ENCODE peak calls at places on chromosomes 16 and 17, in six cellular contexts. One of them, this sample, is unnamed.

GRCh38 chr17:61770752-61771533 is 92.4 kb downstream of the BRIP1 start:
- DNase-seq in bronchial epithelial cell: no peak
- DNase-seq in aorta: no peak
- DNase-seq in cardiac muscle cell: peak
- DNase-seq in neural progenitor cell: no peak
- DNase-seq in lower leg skin: no peak
- DNase-seq in this sample: peak

GRCh38 chr17:42039794-42040763 is 10.3 kb downstream of the C17orf113 start:
- DNase-seq in neural progenitor cell: no peak
- DNase-seq in lower leg skin: no peak
- DNase-seq in cardiac muscle cell: peak
- DNase-seq in bronchial epithelial cell: no peak
- DNase-seq in aorta: no peak
- DNase-seq in this sample: no peak

GRCh38 chr17:19502517-19502916 is 31.1 kb upstream of the SLC47A1 start:
- DNase-seq in aorta: no peak
- DNase-seq in lower leg skin: no peak
- DNase-seq in cardiac muscle cell: no peak
- DNase-seq in bronchial epithelial cell: peak
- DNase-seq in neural progenitor cell: no peak
- DNase-seq in this sample: no peak

GRCh38 chr17:1376061-1376460 is 24.0 kb downstream of the YWHAE start:
- DNase-seq in bronchial epithelial cell: no peak
- DNase-seq in aorta: no peak
- DNase-seq in neural progenitor cell: no peak
- DNase-seq in lower leg skin: no peak
- DNase-seq in cardiac muscle cell: no peak
- DNase-seq in this sample: no peak

GRCh38 chr17:73343168-73343634 is 31.4 kb upstream of the CDC42EP4 start:
- DNase-seq in cardiac muscle cell: peak
- DNase-seq in lower leg skin: no peak
- DNase-seq in neural progenitor cell: peak
- DNase-seq in bronchial epithelial cell: no peak
- DNase-seq in aorta: peak
- DNase-seq in this sample: peak

GRCh38 chr16:88060524-88061219 is 109.4 kb downstream of the BANP start:
- DNase-seq in neural progenitor cell: peak
- DNase-seq in bronchial epithelial cell: no peak
- DNase-seq in cardiac muscle cell: no peak
- DNase-seq in aorta: peak
- DNase-seq in lower leg skin: no peak
- DNase-seq in this sample: no peak

GRCh38 chr17:5045496-5045895 is 10.3 kb upstream of the SLC52A1 start:
- DNase-seq in lower leg skin: no peak
- DNase-seq in cardiac muscle cell: no peak
- DNase-seq in bronchial epithelial cell: no peak
- DNase-seq in aorta: no peak
- DNase-seq in neural progenitor cell: no peak
- DNase-seq in this sample: no peak

GRCh38 chr17:50308666-50309065 is 34.4 kb downstream of the TMEM92 start:
- DNase-seq in neural progenitor cell: no peak
- DNase-seq in lower leg skin: no peak
- DNase-seq in aorta: no peak
- DNase-seq in bronchial epithelial cell: no peak
- DNase-seq in cardiac muscle cell: peak
- DNase-seq in this sample: no peak

GRCh38 chr16:720507-720989 is 398 bp upstream of the ANTKMT start:
- DNase-seq in neural progenitor cell: peak
- DNase-seq in bronchial epithelial cell: no peak
- DNase-seq in lower leg skin: no peak
- DNase-seq in aorta: no peak
- DNase-seq in cardiac muscle cell: peak
- DNase-seq in this sample: peak

GRCh38 chr16:84136331-84137125 is 8.4 kb downstream of the HSDL1 start:
- DNase-seq in bronchial epithelial cell: no peak
- DNase-seq in aorta: no peak
- DNase-seq in neural progenitor cell: peak
- DNase-seq in cardiac muscle cell: no peak
- DNase-seq in lower leg skin: no peak
- DNase-seq in this sample: no peak

GRCh38 chr17:5032865-5033264 is 2.4 kb downstream of the SLC52A1 start:
- DNase-seq in bronchial epithelial cell: no peak
- DNase-seq in cardiac muscle cell: no peak
- DNase-seq in aorta: no peak
- DNase-seq in lower leg skin: no peak
- DNase-seq in neural progenitor cell: no peak
- DNase-seq in this sample: no peak

GRCh38 chr16:85419503-85420408 is 193.4 kb upstream of the GSE1 start:
- DNase-seq in bronchial epithelial cell: no peak
- DNase-seq in aorta: peak
- DNase-seq in neural progenitor cell: no peak
- DNase-seq in cardiac muscle cell: no peak
- DNase-seq in lower leg skin: peak
- DNase-seq in this sample: no peak

GRCh38 chr17:50260501-50260911 is 13.8 kb upstream of the TMEM92 start:
- DNase-seq in cardiac muscle cell: no peak
- DNase-seq in aorta: no peak
- DNase-seq in lower leg skin: peak
- DNase-seq in neural progenitor cell: no peak
- DNase-seq in bronchial epithelial cell: no peak
- DNase-seq in this sample: no peak

GRCh38 chr17:80152057-80152831 is 5.3 kb upstream of the EIF4A3 start:
- DNase-seq in neural progenitor cell: no peak
- DNase-seq in lower leg skin: no peak
- DNase-seq in aorta: no peak
- DNase-seq in bronchial epithelial cell: no peak
- DNase-seq in cardiac muscle cell: peak
- DNase-seq in this sample: no peak

GRCh38 chr17:37828313-37829124 is 83.7 kb upstream of the HNF1B start:
- DNase-seq in neural progenitor cell: no peak
- DNase-seq in lower leg skin: peak
- DNase-seq in aorta: peak
- DNase-seq in cardiac muscle cell: peak
- DNase-seq in bronchial epithelial cell: peak
- DNase-seq in this sample: peak

GRCh38 chr17:52138350-52138749 is 20.2 kb downstream of the CA10 start:
- DNase-seq in aorta: no peak
- DNase-seq in lower leg skin: no peak
- DNase-seq in cardiac muscle cell: no peak
- DNase-seq in bronchial epithelial cell: peak
- DNase-seq in neural progenitor cell: no peak
- DNase-seq in this sample: no peak

GRCh38 chr17:35103271-35103670 is 16.4 kb downstream of the RAD51D start:
- DNase-seq in bronchial epithelial cell: no peak
- DNase-seq in aorta: no peak
- DNase-seq in cardiac muscle cell: no peak
- DNase-seq in neural progenitor cell: no peak
- DNase-seq in lower leg skin: no peak
- DNase-seq in this sample: no peak

GRCh38 chr17:74776990-74777389 is 845 bp upstream of the NAT9 start:
- DNase-seq in neural progenitor cell: no peak
- DNase-seq in lower leg skin: no peak
- DNase-seq in cardiac muscle cell: no peak
- DNase-seq in bronchial epithelial cell: no peak
- DNase-seq in aorta: no peak
- DNase-seq in this sample: no peak

GRCh38 chr16:70737377-70738082 is 51.7 kb upstream of the MTSS2 start:
- DNase-seq in cardiac muscle cell: peak
- DNase-seq in neural progenitor cell: no peak
- DNase-seq in aorta: peak
- DNase-seq in bronchial epithelial cell: no peak
- DNase-seq in lower leg skin: peak
- DNase-seq in this sample: peak

GRCh38 chr16:177394-177822 is 928 bp downstream of the HBA1 start:
- DNase-seq in neural progenitor cell: peak
- DNase-seq in aorta: no peak
- DNase-seq in lower leg skin: no peak
- DNase-seq in cardiac muscle cell: peak
- DNase-seq in bronchial epithelial cell: no peak
- DNase-seq in this sample: peak

GRCh38 chr16:5763176-5763575 is 665.6 kb upstream of the EEF2KMT start:
- DNase-seq in lower leg skin: no peak
- DNase-seq in cardiac muscle cell: no peak
- DNase-seq in neural progenitor cell: no peak
- DNase-seq in aorta: no peak
- DNase-seq in bronchial epithelial cell: no peak
- DNase-seq in this sample: no peak

GRCh38 chr17:4485676-4486646 is 12.7 kb upstream of the SPNS2 start:
- DNase-seq in bronchial epithelial cell: no peak
- DNase-seq in lower leg skin: no peak
- DNase-seq in aorta: no peak
- DNase-seq in neural progenitor cell: no peak
- DNase-seq in cardiac muscle cell: no peak
- DNase-seq in this sample: no peak

GRCh38 chr16:17555176-17555575 is 84.4 kb upstream of the XYLT1 start:
- DNase-seq in lower leg skin: peak
- DNase-seq in neural progenitor cell: no peak
- DNase-seq in cardiac muscle cell: no peak
- DNase-seq in aorta: no peak
- DNase-seq in bronchial epithelial cell: no peak
- DNase-seq in this sample: peak

GRCh38 chr17:82835766-82836512 is 3.9 kb downstream of the ZNF750 start:
- DNase-seq in aorta: no peak
- DNase-seq in cardiac muscle cell: no peak
- DNase-seq in lower leg skin: peak
- DNase-seq in bronchial epithelial cell: peak
- DNase-seq in neural progenitor cell: no peak
- DNase-seq in this sample: no peak

DNA sequence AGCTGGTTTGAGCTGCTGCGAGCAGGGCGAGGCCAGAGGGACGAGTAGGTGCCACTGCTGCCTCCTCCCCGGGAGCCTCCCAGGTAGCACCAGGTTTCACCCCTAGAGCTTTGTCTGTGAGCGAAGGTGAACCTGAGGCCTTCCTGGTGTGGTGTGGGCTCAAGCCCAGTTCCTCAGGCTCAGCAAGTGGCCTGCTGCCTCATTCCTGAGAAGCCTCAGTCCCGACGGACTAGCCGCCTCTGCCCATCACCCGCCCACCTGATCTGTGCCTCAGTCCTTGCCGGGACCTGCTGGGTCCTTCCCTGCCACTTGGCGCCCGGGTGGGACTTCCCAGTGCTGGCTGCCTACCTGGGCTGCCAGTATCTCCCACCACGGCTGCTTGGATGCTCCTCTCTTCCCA is 1.7 kb downstream of the NLRC3 start:
- DNase-seq in aorta: no peak
- DNase-seq in neural progenitor cell: no peak
- DNase-seq in lower leg skin: no peak
- DNase-seq in bronchial epithelial cell: no peak
- DNase-seq in cardiac muscle cell: no peak
- DNase-seq in this sample: no peak
- H3K4me3 ChIP-seq in aorta: no peak
- H3K4me3 ChIP-seq in neural progenitor cell: no peak
- H3K4me3 ChIP-seq in lower leg skin: no peak
- H3K4me3 ChIP-seq in bronchial epithelial cell: no peak
- H3K4me3 ChIP-seq in cardiac muscle cell: no peak
- H3K4me3 ChIP-seq in this sample: no peak

GRCh38 chr16:66923247-66923851 is 2.0 kb downstream of the RRAD start:
- DNase-seq in bronchial epithelial cell: no peak
- DNase-seq in aorta: peak
- DNase-seq in neural progenitor cell: no peak
- DNase-seq in lower leg skin: no peak
- DNase-seq in cardiac muscle cell: peak
- DNase-seq in this sample: no peak
- H3K4me3 ChIP-seq in bronchial epithelial cell: no peak
- H3K4me3 ChIP-seq in aorta: no peak
- H3K4me3 ChIP-seq in neural progenitor cell: no peak
- H3K4me3 ChIP-seq in lower leg skin: no peak
- H3K4me3 ChIP-seq in cardiac muscle cell: peak
- H3K4me3 ChIP-seq in this sample: no peak

GRCh38 chr16:56879276-56879675 is 14.3 kb downstream of the SLC12A3 start:
- DNase-seq in cardiac muscle cell: no peak
- DNase-seq in neural progenitor cell: no peak
- DNase-seq in lower leg skin: no peak
- DNase-seq in bronchial epithelial cell: no peak
- DNase-seq in aorta: no peak
- DNase-seq in this sample: no peak

GRCh38 chr16:56880176-56880575 is 15.2 kb downstream of the SLC12A3 start:
- DNase-seq in cardiac muscle cell: no peak
- DNase-seq in aorta: no peak
- DNase-seq in neural progenitor cell: no peak
- DNase-seq in lower leg skin: no peak
- DNase-seq in bronchial epithelial cell: no peak
- DNase-seq in this sample: no peak

GRCh38 chr16:56878455-56878854 is 13.4 kb downstream of the SLC12A3 start:
- DNase-seq in bronchial epithelial cell: no peak
- DNase-seq in aorta: no peak
- DNase-seq in neural progenitor cell: no peak
- DNase-seq in lower leg skin: no peak
- DNase-seq in cardiac muscle cell: no peak
- DNase-seq in this sample: no peak

GRCh38 chr16:56876048-56876447 is 11.0 kb downstream of the SLC12A3 start:
- DNase-seq in cardiac muscle cell: no peak
- DNase-seq in neural progenitor cell: no peak
- DNase-seq in aorta: no peak
- DNase-seq in bronchial epithelial cell: no peak
- DNase-seq in lower leg skin: no peak
- DNase-seq in this sample: no peak

DNA sequence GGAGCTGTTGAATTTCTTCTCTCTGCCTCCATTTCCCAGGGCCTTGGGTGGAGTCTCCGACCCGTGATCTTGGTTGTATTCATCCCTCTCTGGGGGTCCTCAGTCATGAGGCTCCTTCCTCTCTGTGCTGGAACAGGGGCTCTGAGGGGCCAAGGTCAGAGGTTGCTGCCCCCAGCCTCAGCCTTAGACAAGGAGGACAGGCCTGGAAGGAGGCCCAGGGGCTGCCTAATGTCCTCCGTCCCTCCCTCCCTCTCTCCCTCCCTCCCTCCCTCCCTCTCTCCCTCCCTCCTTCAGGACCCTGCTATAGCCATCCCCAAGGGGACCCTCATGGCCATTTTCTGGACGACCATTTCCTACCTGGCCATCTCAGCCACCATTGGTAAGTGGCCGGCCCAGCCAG is 12.8 kb downstream of the SLC12A3 start:
- DNase-seq in aorta: no peak
- DNase-seq in lower leg skin: no peak
- DNase-seq in cardiac muscle cell: no peak
- DNase-seq in bronchial epithelial cell: no peak
- DNase-seq in neural progenitor cell: no peak
- DNase-seq in this sample: no peak
- H3K4me3 ChIP-seq in aorta: no peak
- H3K4me3 ChIP-seq in lower leg skin: no peak
- H3K4me3 ChIP-seq in cardiac muscle cell: no peak
- H3K4me3 ChIP-seq in bronchial epithelial cell: no peak
- H3K4me3 ChIP-seq in neural progenitor cell: no peak
- H3K4me3 ChIP-seq in this sample: no peak

DNA sequence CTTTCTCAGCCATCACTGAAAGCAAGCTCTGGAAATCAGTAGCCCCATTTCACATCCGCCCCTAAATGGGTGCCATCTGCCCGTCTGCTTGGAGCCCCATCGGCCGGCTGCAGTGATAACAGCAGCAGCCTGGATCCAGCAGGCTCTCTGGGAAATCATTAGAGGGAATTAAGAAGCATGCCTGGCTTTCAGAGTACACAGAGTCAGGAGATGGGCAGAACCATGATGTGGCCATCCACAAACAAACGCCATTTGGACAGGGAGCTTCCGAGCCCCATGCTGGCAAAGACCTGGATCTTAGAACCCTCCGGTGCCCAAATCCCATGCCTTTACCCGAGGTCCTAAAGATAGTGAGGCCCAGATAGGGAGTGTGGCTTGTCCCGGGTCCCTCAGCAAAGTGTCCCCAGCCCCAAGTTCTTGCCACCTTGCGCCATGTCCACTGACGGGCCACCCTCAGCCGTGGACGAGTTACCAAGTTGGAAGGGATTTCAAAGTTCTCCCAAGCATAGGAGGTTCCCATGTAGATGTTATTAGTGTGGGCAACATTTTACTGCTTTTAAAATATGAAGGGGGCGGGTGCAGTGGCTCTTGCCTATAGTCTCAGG is 1.0 kb upstream of the LITAF start:
- DNase-seq in aorta: peak
- DNase-seq in neural progenitor cell: no peak
- DNase-seq in bronchial epithelial cell: no peak
- DNase-seq in cardiac muscle cell: no peak
- DNase-seq in lower leg skin: no peak
- DNase-seq in this sample: no peak
- H3K4me3 ChIP-seq in aorta: peak
- H3K4me3 ChIP-seq in neural progenitor cell: peak
- H3K4me3 ChIP-seq in bronchial epithelial cell: peak
- H3K4me3 ChIP-seq in cardiac muscle cell: no peak
- H3K4me3 ChIP-seq in lower leg skin: no peak
- H3K4me3 ChIP-seq in this sample: peak

This sample was measured in adipocyte.